ENCODE peak calls at places on chromosomes 12 and 14, in eight cellular contexts. J is stromal cell of bone marrow; D is T47D; U is astrocyte of the hippocampus; M is CD4-positive, alpha-beta T cell; S is HS-27A; Q is left cardiac atrium; Y is hippocampal formation. N is an unnamed sample.

GRCh38 chr12:52519826-52520662 is at the start of gene KRT5:
- DNase-seq in J (no peak), S (no peak), D (no peak), Q (no peak), M (no peak), Y (no peak), U (no peak), N (no peak)

GRCh38 chr12:47534695-47535094 is 171.1 kb downstream of the RPAP3 start:
- DNase-seq in S (no peak), U (peak), M (no peak), Q (no peak), Y (no peak), D (peak), J (peak), N (no peak)

GRCh38 chr14:31492759-31493498 is 5.1 kb upstream of the GPR33 start:
- DNase-seq in U (no peak), D (no peak), S (no peak), M (no peak), J (no peak), Y (no peak), Q (no peak), N (no peak)

GRCh38 chr14:96578619-96579018 is 76.4 kb downstream of the PAPOLA start:
- DNase-seq in Q (no peak), J (no peak), S (no peak), Y (no peak), M (no peak), D (no peak), U (no peak), N (no peak)

GRCh38 chr14:39360316-39360715 is 71.9 kb downstream of the FBXO33 start:
- DNase-seq in U (no peak), S (no peak), M (no peak), Q (no peak), Y (no peak), J (no peak), D (no peak), N (no peak)

GRCh38 chr14:78978896-78979295 is 808.7 kb downstream of the NRXN3 start:
- DNase-seq in J (no peak), Q (no peak), U (no peak), Y (peak), D (no peak), M (no peak), S (no peak), N (no peak)

GRCh38 chr14:90781344-90781761 is 34.9 kb downstream of the TTC7B start:
- DNase-seq in J (peak), Y (no peak), S (no peak), M (no peak), Q (no peak), D (no peak), U (peak), N (no peak)

GRCh38 chr14:102234331-102235264 is 70.4 kb downstream of the MOK start:
- DNase-seq in M (no peak), D (no peak), Y (no peak), U (no peak), S (no peak), J (no peak), Q (no peak), N (no peak)

GRCh38 chr12:123732251-123732650 is 20.1 kb downstream of the ATP6V0A2 start:
- DNase-seq in D (no peak), M (no peak), J (no peak), Y (no peak), S (no peak), Q (no peak), U (no peak), N (no peak)

GRCh38 chr12:120853188-120853587 is 51.0 kb downstream of the SPPL3 start:
- DNase-seq in S (no peak), M (no peak), D (no peak), J (peak), U (peak), Y (no peak), Q (no peak), N (no peak)

GRCh38 chr14:39006721-39007410 is 96.2 kb downstream of the SEC23A start:
- DNase-seq in Q (no peak), D (no peak), U (no peak), S (no peak), M (no peak), Y (no peak), J (no peak), N (no peak)

GRCh38 chr12:72346331-72346944 is 74.3 kb downstream of the TRHDE start:
- DNase-seq in U (peak), Y (peak), Q (peak), S (peak), D (peak), J (peak), M (no peak), N (peak)

GRCh38 chr14:49702725-49703124 is 9.8 kb downstream of the KLHDC1 start:
- DNase-seq in Q (no peak), Y (no peak), U (peak), M (no peak), S (no peak), D (no peak), J (no peak), N (no peak)

GRCh38 chr12:27542628-27543027 is 18.6 kb downstream of the PPFIBP1 start:
- DNase-seq in Q (no peak), D (no peak), U (peak), Y (no peak), S (peak), M (no peak), J (peak), N (no peak)

N was measured in tibial artery.